ENCODE peak calls at places on chromosomes 6 and 20, in five cellular contexts. One of them, this sample, is unnamed.

GRCh38 chr20:45173531-45173930 is 1.2 kb upstream of the PI3 start:
- DNase-seq in GM12878: no peak
- DNase-seq in HEK293T: no peak
- DNase-seq in K562: no peak
- DNase-seq in HepG2: no peak
- DNase-seq in this sample: no peak

GRCh38 chr6:111230351-111231077 is 143.2 kb downstream of the SLC16A10 start:
- DNase-seq in HEK293T: no peak
- DNase-seq in K562: no peak
- DNase-seq in GM12878: no peak
- DNase-seq in HepG2: no peak
- DNase-seq in this sample: no peak

GRCh38 chr6:130132286-130132701 is 90.5 kb downstream of the SAMD3 start:
- DNase-seq in HEK293T: no peak
- DNase-seq in GM12878: no peak
- DNase-seq in K562: no peak
- DNase-seq in HepG2: no peak
- DNase-seq in this sample: no peak

GRCh38 chr6:34982424-34982852 is 93.4 kb downstream of the ANKS1A start:
- DNase-seq in GM12878: no peak
- DNase-seq in HEK293T: no peak
- DNase-seq in HepG2: peak; percentile 30
- DNase-seq in K562: peak; percentile 55
- DNase-seq in this sample: no peak

GRCh38 chr20:50580016-50580747 is 70.0 kb downstream of the PTPN1 start:
- DNase-seq in HEK293T: peak; percentile 80
- DNase-seq in GM12878: no peak
- DNase-seq in HepG2: peak; percentile 70
- DNase-seq in K562: peak; percentile 86
- DNase-seq in this sample: peak; percentile 92

GRCh38 chr6:137767931-137768690 is 98.9 kb upstream of the TNFAIP3 start:
- DNase-seq in GM12878: peak; percentile 79
- DNase-seq in K562: no peak
- DNase-seq in HepG2: no peak
- DNase-seq in HEK293T: no peak
- DNase-seq in this sample: no peak

GRCh38 chr6:31771992-31772358 is 5.2 kb downstream of the VWA7 start:
- DNase-seq in K562: no peak
- DNase-seq in HEK293T: no peak
- DNase-seq in GM12878: no peak
- DNase-seq in HepG2: no peak
- DNase-seq in this sample: no peak

GRCh38 chr20:35007891-35008290 is 52.2 kb downstream of the MYH7B start:
- DNase-seq in HepG2: no peak
- DNase-seq in HEK293T: no peak
- DNase-seq in GM12878: no peak
- DNase-seq in K562: no peak
- DNase-seq in this sample: peak; percentile 16

GRCh38 chr6:127972815-127973214 is 72.0 kb upstream of the THEMIS start:
- DNase-seq in GM12878: no peak
- DNase-seq in HepG2: no peak
- DNase-seq in HEK293T: no peak
- DNase-seq in K562: no peak
- DNase-seq in this sample: no peak

GRCh38 chr6:36997811-36998722 is 7.4 kb upstream of the FGD2 start:
- DNase-seq in HEK293T: no peak
- DNase-seq in GM12878: no peak
- DNase-seq in K562: no peak
- DNase-seq in HepG2: no peak
- DNase-seq in this sample: peak; percentile 52

GRCh38 chr6:139308284-139308916 is 16.6 kb upstream of the TXLNB start:
- DNase-seq in K562: no peak
- DNase-seq in HEK293T: no peak
- DNase-seq in GM12878: no peak
- DNase-seq in HepG2: no peak
- DNase-seq in this sample: no peak

GRCh38 chr6:53960311-53960710 is 150.9 kb upstream of the MLIP start:
- DNase-seq in K562: no peak
- DNase-seq in HEK293T: no peak
- DNase-seq in HepG2: no peak
- DNase-seq in GM12878: no peak
- DNase-seq in this sample: no peak

GRCh38 chr6:165049362-165049761 is 260.0 kb downstream of the C6orf118 start:
- DNase-seq in K562: peak; percentile 50
- DNase-seq in HepG2: peak; percentile 32
- DNase-seq in GM12878: no peak
- DNase-seq in HEK293T: peak; percentile 60
- DNase-seq in this sample: peak; percentile 37

GRCh38 chr6:18260448-18261106 is 3.8 kb downstream of the DEK start:
- DNase-seq in K562: no peak
- DNase-seq in HEK293T: no peak
- DNase-seq in HepG2: peak; percentile 31
- DNase-seq in GM12878: peak; percentile 64
- DNase-seq in this sample: no peak

GRCh38 chr20:36825374-36826104 is 50.4 kb upstream of the TLDC2 start:
- DNase-seq in GM12878: no peak
- DNase-seq in HEK293T: no peak
- DNase-seq in K562: no peak
- DNase-seq in HepG2: no peak
- DNase-seq in this sample: peak; percentile 96

GRCh38 chr6:35048031-35048613 is 93.0 kb downstream of the TCP11 start:
- DNase-seq in GM12878: no peak
- DNase-seq in K562: no peak
- DNase-seq in HepG2: no peak
- DNase-seq in HEK293T: no peak
- DNase-seq in this sample: peak; percentile 19

GRCh38 chr6:42782689-42783176 is 881 bp downstream of the BICRAL start:
- DNase-seq in HepG2: peak; percentile 83
- DNase-seq in HEK293T: peak; percentile 66
- DNase-seq in K562: peak; percentile 90
- DNase-seq in GM12878: no peak
- DNase-seq in this sample: peak; percentile 89

GRCh38 chr20:63704749-63705117 is 3.0 kb downstream of the ARFRP1 start:
- DNase-seq in HEK293T: peak; percentile 2
- DNase-seq in K562: peak; percentile 3
- DNase-seq in GM12878: no peak
- DNase-seq in HepG2: no peak
- DNase-seq in this sample: no peak

GRCh38 chr20:19945732-19946670 is 71.2 kb upstream of the NAA20 start:
- DNase-seq in HEK293T: no peak
- DNase-seq in K562: no peak
- DNase-seq in GM12878: no peak
- DNase-seq in HepG2: no peak
- DNase-seq in this sample: no peak

GRCh38 chr6:121897337-121897760 is 461.9 kb downstream of the GJA1 start:
- DNase-seq in GM12878: no peak
- DNase-seq in HEK293T: no peak
- DNase-seq in HepG2: no peak
- DNase-seq in K562: no peak
- DNase-seq in this sample: no peak

GRCh38 chr6:151291145-151292055 is 51.6 kb downstream of the AKAP12 start:
- DNase-seq in HEK293T: no peak
- DNase-seq in GM12878: no peak
- DNase-seq in K562: no peak
- DNase-seq in HepG2: no peak
- DNase-seq in this sample: peak; percentile 39

GRCh38 chr6:34315780-34316179 is 67.0 kb upstream of the SMIM29 start:
- DNase-seq in HepG2: no peak
- DNase-seq in K562: peak; percentile 34
- DNase-seq in HEK293T: no peak
- DNase-seq in GM12878: peak; percentile 71
- DNase-seq in this sample: no peak

GRCh38 chr6:20118877-20119276 is 93.4 kb downstream of the MBOAT1 start:
- DNase-seq in HepG2: no peak
- DNase-seq in GM12878: no peak
- DNase-seq in K562: no peak
- DNase-seq in HEK293T: no peak
- DNase-seq in this sample: no peak

GRCh38 chr20:4488407-4489339 is 233.0 kb upstream of the PRND start:
- DNase-seq in K562: no peak
- DNase-seq in HepG2: no peak
- DNase-seq in GM12878: no peak
- DNase-seq in HEK293T: no peak
- DNase-seq in this sample: no peak

GRCh38 chr20:40241944-40242343 is 447.1 kb downstream of the MAFB start:
- DNase-seq in HepG2: no peak
- DNase-seq in GM12878: no peak
- DNase-seq in HEK293T: no peak
- DNase-seq in K562: no peak
- DNase-seq in this sample: peak; percentile 50

GRCh38 chr20:38805958-38806854 is 709 bp downstream of the PPP1R16B start:
- DNase-seq in HEK293T: peak; percentile 39
- DNase-seq in K562: peak; percentile 25
- DNase-seq in GM12878: no peak
- DNase-seq in HepG2: no peak
- DNase-seq in this sample: peak; percentile 76

DNA sequence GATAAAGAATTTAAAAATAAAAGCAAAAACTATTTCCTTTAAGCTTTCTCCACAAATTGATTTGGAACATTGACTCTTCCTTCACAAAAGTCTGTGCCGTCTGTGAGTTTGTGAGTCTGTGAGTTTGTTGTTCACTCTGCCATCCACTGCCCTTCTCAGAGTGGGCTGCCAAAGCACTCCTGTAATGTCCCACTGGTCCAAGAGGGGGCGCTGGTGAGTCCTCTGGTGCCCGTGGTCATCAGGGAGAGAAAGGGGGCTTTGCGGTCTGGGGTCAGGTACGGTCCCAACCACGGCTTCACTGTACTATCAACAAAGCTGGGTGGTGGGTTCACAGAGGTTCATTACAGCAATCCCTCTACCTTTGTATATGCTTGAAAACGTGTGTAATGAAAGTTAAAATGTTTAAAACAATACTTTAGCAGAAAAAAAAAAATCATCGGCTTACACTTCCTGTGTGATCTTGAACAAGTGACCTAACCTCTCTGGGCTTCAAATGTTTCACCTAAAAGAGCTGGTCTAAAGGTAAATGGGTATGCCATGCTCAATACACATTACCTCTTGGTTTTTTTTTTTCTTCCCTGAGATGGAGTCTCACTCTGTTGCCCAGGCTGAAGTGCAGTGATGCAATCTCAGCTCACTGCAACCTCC is 5.6 kb upstream of the ANKRD60 start:
- DNase-seq in GM12878: no peak
- DNase-seq in HEK293T: peak; percentile 73
- DNase-seq in K562: peak; percentile 77
- DNase-seq in HepG2: peak; percentile 34
- DNase-seq in this sample: peak; percentile 72
- TF ChIP-seq FOXM1 in GM12878: no peak
- TF ChIP-seq FOXM1 in HEK293T: no peak
- TF ChIP-seq FOXM1 in K562: no peak
- TF ChIP-seq FOXM1 in HepG2: no peak
- TF ChIP-seq FOXM1 in this sample: no peak

GRCh38 chr6:3868544-3868943 is 19.4 kb downstream of the FAM50B start:
- DNase-seq in HEK293T: no peak
- DNase-seq in GM12878: no peak
- DNase-seq in K562: no peak
- DNase-seq in HepG2: no peak
- DNase-seq in this sample: no peak
- TF ChIP-seq FOXM1 in HEK293T: no peak
- TF ChIP-seq FOXM1 in GM12878: no peak
- TF ChIP-seq FOXM1 in K562: no peak
- TF ChIP-seq FOXM1 in HepG2: no peak
- TF ChIP-seq FOXM1 in this sample: no peak

DNA sequence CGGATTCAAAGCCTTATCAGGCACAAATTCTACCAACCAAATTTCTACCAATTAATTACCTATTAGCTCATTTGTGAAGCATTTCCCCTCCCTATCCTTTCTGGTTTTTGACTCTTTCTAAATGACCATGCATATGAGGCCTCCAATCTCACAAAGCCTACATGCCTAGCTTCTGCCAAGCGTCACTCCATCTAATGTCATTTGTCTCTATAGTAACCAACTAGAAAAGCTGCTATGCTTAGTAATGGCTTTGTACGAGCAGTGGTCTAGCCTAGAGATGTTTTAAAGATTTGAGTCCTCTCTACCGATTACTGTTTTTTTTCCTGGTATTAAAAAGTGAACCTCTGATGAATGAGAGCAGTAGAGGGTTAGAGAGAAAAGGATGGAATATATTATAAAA is 4.8 kb upstream of the ASF1A start:
- DNase-seq in HEK293T: no peak
- DNase-seq in GM12878: no peak
- DNase-seq in HepG2: no peak
- DNase-seq in K562: no peak
- DNase-seq in this sample: peak; percentile 55
- TF ChIP-seq FOXM1 in HEK293T: no peak
- TF ChIP-seq FOXM1 in GM12878: no peak
- TF ChIP-seq FOXM1 in HepG2: no peak
- TF ChIP-seq FOXM1 in K562: no peak
- TF ChIP-seq FOXM1 in this sample: no peak

GRCh38 chr6:15620616-15621015 is 42.2 kb downstream of the DTNBP1 start:
- DNase-seq in GM12878: no peak
- DNase-seq in HepG2: no peak
- DNase-seq in HEK293T: no peak
- DNase-seq in K562: no peak
- DNase-seq in this sample: peak; percentile 10

GRCh38 chr6:15621203-15622044 is 41.4 kb downstream of the DTNBP1 start:
- DNase-seq in HepG2: no peak
- DNase-seq in HEK293T: no peak
- DNase-seq in GM12878: peak; percentile 62
- DNase-seq in K562: peak; percentile 81
- DNase-seq in this sample: peak; percentile 52

GRCh38 chr6:15622045-15622750 is 40.6 kb downstream of the DTNBP1 start:
- DNase-seq in HEK293T: no peak
- DNase-seq in HepG2: no peak
- DNase-seq in GM12878: no peak
- DNase-seq in K562: no peak
- DNase-seq in this sample: no peak

GRCh38 chr6:15626160-15626559 is 36.7 kb downstream of the DTNBP1 start:
- DNase-seq in HEK293T: no peak
- DNase-seq in HepG2: no peak
- DNase-seq in K562: no peak
- DNase-seq in GM12878: no peak
- DNase-seq in this sample: no peak

DNA sequence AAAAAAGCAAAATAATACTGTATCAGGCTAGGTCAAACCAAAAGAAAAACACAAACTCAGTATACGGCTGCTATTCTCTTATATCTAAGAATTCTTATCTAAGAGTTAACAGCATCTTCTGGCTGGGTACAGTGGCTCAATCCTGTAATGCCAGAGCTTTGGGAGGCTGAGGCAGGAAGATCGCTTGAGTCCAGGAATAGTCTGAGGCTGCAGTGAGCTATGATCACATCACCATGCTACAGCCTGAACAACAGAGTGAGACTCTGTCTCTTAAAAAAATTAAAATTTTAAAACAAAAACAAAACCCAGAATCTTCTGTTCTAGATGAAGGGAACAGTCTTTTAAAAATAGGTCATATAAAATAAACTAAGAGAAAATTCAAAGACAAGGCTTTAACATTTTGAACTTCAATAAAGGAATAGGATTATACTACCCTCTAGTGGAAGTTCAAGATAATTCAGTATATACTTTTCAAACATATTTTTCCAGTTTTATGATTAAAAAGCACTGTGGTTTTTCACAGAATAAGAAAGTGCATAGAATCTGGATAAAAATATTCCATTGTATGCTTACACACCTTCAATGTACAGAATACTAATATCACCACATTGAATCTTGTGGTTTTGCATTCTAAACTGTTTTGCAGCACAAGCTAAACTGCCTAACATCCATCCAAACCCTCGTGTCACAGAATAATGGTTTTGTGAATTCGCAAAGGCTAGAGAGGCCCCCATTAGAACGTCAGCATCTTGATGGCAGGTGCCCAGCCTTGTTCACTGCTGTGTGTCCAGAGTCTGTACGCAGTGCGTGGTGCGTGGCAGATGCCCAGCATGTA is 39.3 kb downstream of the DTNBP1 start:
- DNase-seq in HepG2: peak; percentile 10
- DNase-seq in K562: no peak
- DNase-seq in HEK293T: no peak
- DNase-seq in GM12878: no peak
- DNase-seq in this sample: no peak
- TF ChIP-seq FOXM1 in HepG2: no peak
- TF ChIP-seq FOXM1 in K562: no peak
- TF ChIP-seq FOXM1 in HEK293T: no peak
- TF ChIP-seq FOXM1 in GM12878: no peak
- TF ChIP-seq FOXM1 in this sample: no peak

This sample was measured in SK-N-SH.